ENCODE peak calls at places on chromosomes 12 and 14, in four cellular contexts. J, S, Z and U are unnamed samples.

GRCh38 chr12:69555461-69555860 is 29.8 kb upstream of the CCT2 start:
- DNase-seq in Z (no peak), J (no peak), S (no peak), U (peak)

GRCh38 chr12:24822121-24822899 is 126.6 kb downstream of the BCAT1 start:
- DNase-seq in J (no peak), Z (no peak), S (no peak), U (no peak)

GRCh38 chr14:105126126-105126969 is 42.2 kb downstream of the JAG2 start:
- DNase-seq in S (peak), J (no peak), Z (no peak), U (no peak)

GRCh38 chr14:92880851-92881250 is 42.1 kb upstream of the CHGA start:
- DNase-seq in Z (no peak), S (peak), J (peak), U (peak)

GRCh38 chr12:121812921-121813896 is 9.4 kb downstream of the SETD1B start:
- DNase-seq in J (no peak), S (no peak), Z (peak), U (no peak)

GRCh38 chr14:38391334-38391733 is 135.4 kb upstream of the CLEC14A start:
- DNase-seq in J (no peak), Z (no peak), S (no peak), U (no peak)

GRCh38 chr14:80587096-80587724 is 354.3 kb downstream of the CEP128 start:
- DNase-seq in J (no peak), Z (no peak), S (peak), U (no peak)

GRCh38 chr12:124493809-124494750 is 73.3 kb downstream of the NCOR2 start:
- DNase-seq in S (no peak), Z (no peak), J (no peak), U (no peak)

GRCh38 chr12:29309320-29309902 is 71.6 kb downstream of the ERGIC2 start:
- DNase-seq in J (no peak), S (no peak), Z (no peak), U (peak)

GRCh38 chr12:27635349-27635972 is 60.8 kb upstream of the REP15 start:
- DNase-seq in Z (no peak), S (peak), J (no peak), U (peak)

GRCh38 chr14:64755661-64756265 is 51.5 kb downstream of the PLEKHG3 start:
- DNase-seq in J (no peak), Z (peak), S (no peak), U (no peak)

GRCh38 chr14:70359076-70359424 is 433 bp downstream of the COX16 start:
- DNase-seq in Z (no peak), J (no peak), S (no peak), U (no peak)

GRCh38 chr12:29102739-29103138 is 46.3 kb upstream of the FAR2 start:
- DNase-seq in J (no peak), S (no peak), Z (no peak), U (no peak)

GRCh38 chr14:90830931-90831701 is 14.9 kb upstream of the TTC7B start:
- DNase-seq in Z (no peak), J (no peak), S (no peak), U (no peak)

GRCh38 chr12:41293011-41293410 is 104.9 kb downstream of the PDZRN4 start:
- DNase-seq in J (no peak), Z (no peak), S (no peak), U (no peak)

GRCh38 chr12:112738531-112738930 is 53.0 kb upstream of the RPH3A start:
- DNase-seq in J (no peak), S (no peak), Z (no peak), U (no peak)

GRCh38 chr14:103205541-103205906 is 82.3 kb downstream of the TNFAIP2 start:
- DNase-seq in S (no peak), Z (no peak), J (no peak), U (no peak)

GRCh38 chr12:39986674-39987073 is 119.2 kb downstream of the SLC2A13 start:
- DNase-seq in Z (no peak), S (no peak), J (no peak), U (no peak)

GRCh38 chr12:15721716-15722115 is 67.5 kb downstream of the EPS8 start:
- DNase-seq in Z (no peak), J (no peak), S (no peak), U (no peak)

DNA sequence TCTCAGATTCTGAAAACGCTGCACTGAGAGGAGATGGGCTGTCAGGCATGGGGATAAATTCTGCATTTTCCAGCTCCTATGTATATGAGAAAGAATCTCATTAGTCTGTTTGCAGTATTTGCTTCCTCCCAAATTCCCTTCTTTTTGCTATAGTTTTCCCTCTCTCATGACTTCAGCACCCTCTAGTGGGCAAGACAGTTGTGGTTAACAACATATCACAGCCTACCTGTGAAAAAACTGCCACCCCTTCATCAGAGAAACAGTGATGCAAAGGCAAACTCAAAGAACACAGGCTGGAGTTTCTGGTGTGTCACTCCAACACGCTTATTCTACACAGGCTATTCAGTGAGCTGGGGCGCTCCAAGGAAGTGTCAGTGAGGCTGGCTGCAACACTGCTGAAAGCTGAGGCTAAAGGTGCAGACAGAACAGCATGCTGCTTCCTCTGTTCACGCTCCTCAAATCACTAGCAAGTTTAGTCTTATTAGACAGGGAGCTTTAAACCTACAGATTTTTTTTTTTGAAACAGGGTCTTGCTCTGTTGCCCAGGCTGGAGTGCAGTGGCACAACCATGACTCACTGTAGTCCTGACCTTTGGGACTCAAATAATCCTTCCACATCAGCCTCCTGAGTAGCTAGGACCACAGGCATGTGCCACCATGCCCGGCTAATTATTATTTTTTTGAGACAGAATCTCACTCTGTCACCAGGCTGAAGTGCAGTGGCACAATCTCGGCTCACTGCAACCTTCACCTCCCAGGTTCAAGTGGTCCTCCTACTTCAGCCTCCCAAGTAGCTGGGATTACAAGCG is 19.3 kb downstream of the ZC2HC1C start:
- DNase-seq in S (peak), J (peak), Z (peak), U (peak)
- TF ChIP-seq JUN in S (no peak), J (no peak), Z (no peak), U (no peak)

GRCh38 chr12:104340917-104341611 is 37.5 kb downstream of the EID3 start:
- DNase-seq in J (no peak), S (no peak), Z (no peak), U (no peak)
- TF ChIP-seq RNF2 in J (no peak), S (no peak), Z (no peak), U (no peak)

GRCh38 chr14:100781952-100782351 is 44.0 kb upstream of the MEG3 start:
- DNase-seq in S (no peak), Z (no peak), J (no peak), U (no peak)

GRCh38 chr14:100782516-100783320 is 43.2 kb upstream of the MEG3 start:
- DNase-seq in J (no peak), S (peak), Z (no peak), U (no peak)

GRCh38 chr14:100784523-100785337 is 41.2 kb upstream of the MEG3 start:
- DNase-seq in J (no peak), Z (no peak), S (no peak), U (no peak)

GRCh38 chr14:100785338-100785615 is 40.6 kb upstream of the MEG3 start:
- DNase-seq in S (no peak), J (no peak), Z (no peak), U (no peak)

GRCh38 chr14:100783630-100784321 is 42.1 kb upstream of the MEG3 start:
- DNase-seq in Z (no peak), S (no peak), J (no peak), U (no peak)
- TF ChIP-seq JUN in Z (no peak), S (no peak), J (no peak), U (no peak)

GRCh38 chr12:128814411-128815261 is 9.1 kb downstream of the SLC15A4 start:
- DNase-seq in J (no peak), S (no peak), Z (no peak), U (no peak)
- TF ChIP-seq RNF2 in J (no peak), S (no peak), Z (no peak), U (no peak)